ENCODE peak calls at places on chromosomes 4 and X, in seven cellular contexts. H is epithelial cell of esophagus, B is breast epithelium, V is endodermal cell, K is small intestine, C is H1, F is left ventricle myocardium inferior. R is an unnamed sample.

GRCh38 chr4:41346306-41347061 is 89.8 kb downstream of the UCHL1 start:
- DNase-seq in K (no peak), B (no peak), V (no peak), H (no peak), F (no peak), C (no peak), R (no peak)

GRCh38 chr4:163482197-163482596 is 8.6 kb upstream of the TKTL2 start:
- DNase-seq in C (no peak), B (no peak), K (no peak), F (no peak), V (no peak), H (no peak), R (no peak)

GRCh38 chrX:49184294-49185061 is 1.7 kb downstream of the PRICKLE3 start:
- DNase-seq in B (peak; percentile 90), F (peak; percentile 91), K (peak; percentile 93), V (peak; percentile 97), H (peak; percentile 93), C (peak; percentile 94), R (peak; percentile 52)

GRCh38 chrX:151981129-151981528 is 6.7 kb upstream of the GABRE start:
- DNase-seq in F (no peak), K (peak; percentile 19), V (no peak), B (no peak), C (no peak), H (peak; percentile 88), R (peak; percentile 53)

GRCh38 chr4:189525304-189525703 is 415.4 kb upstream of the FRG1 start:
- DNase-seq in H (no peak), K (no peak), F (no peak), B (no peak), V (no peak), C (no peak), R (no peak)

GRCh38 chrX:45381841-45382240 is 181.2 kb upstream of the DIPK2B start:
- DNase-seq in V (no peak), B (no peak), F (no peak), H (no peak), K (no peak), C (no peak), R (no peak)

GRCh38 chr4:134702374-134702773 is 500.8 kb upstream of the PABPC4L start:
- DNase-seq in V (no peak), F (no peak), K (no peak), C (no peak), B (no peak), H (no peak), R (no peak)

GRCh38 chr4:112145326-112145819 is at the start of gene FAM241A:
- DNase-seq in B (peak; percentile 84), V (peak; percentile 96), F (peak; percentile 89), C (peak; percentile 94), H (peak; percentile 86), K (peak; percentile 72), R (peak; percentile 49)

GRCh38 chrX:72021975-72022374 is 109.7 kb downstream of the RTL5 start:
- DNase-seq in H (no peak), K (peak; percentile 20), C (peak; percentile 56), V (peak; percentile 73), F (no peak), B (no peak), R (no peak)

GRCh38 chrX:73963682-73964081 is 340.3 kb upstream of the ZCCHC13 start:
- DNase-seq in H (no peak), K (no peak), F (peak; percentile 29), C (no peak), V (no peak), B (no peak), R (no peak)

GRCh38 chrX:48616575-48616974 is 19.3 kb downstream of the WDR13 start:
- DNase-seq in H (no peak), K (no peak), F (no peak), B (no peak), C (no peak), V (no peak), R (no peak)

GRCh38 chr4:4386736-4387392 is at the start of gene NSG1:
- DNase-seq in V (peak; percentile 80), C (peak; percentile 71), B (no peak), K (no peak), F (peak; percentile 29), H (peak; percentile 69), R (no peak)

GRCh38 chr4:26859762-26860156 is 882 bp upstream of the STIM2 start:
- DNase-seq in C (no peak), K (peak; percentile 37), H (peak; percentile 49), B (no peak), F (no peak), V (peak; percentile 53), R (no peak)

DNA sequence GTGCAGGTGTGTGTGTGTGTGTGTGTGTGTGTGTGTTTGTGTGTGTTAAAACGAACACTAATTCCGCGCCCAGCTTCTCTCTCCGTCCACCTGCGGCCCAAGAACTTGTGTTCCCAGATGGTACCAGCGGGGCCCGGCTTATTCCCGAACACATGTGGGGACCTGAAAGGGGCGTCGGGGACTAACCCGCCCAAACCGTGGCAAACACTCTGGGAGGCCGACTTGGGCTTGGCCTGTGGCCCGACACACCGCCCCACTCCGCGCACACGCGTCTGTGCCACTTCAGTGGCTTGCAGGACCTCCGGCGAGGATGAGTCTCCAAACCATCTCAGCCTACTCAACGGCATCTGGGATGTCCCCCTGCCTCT is 870 bp upstream of the HHIP start:
- DNase-seq in V (no peak), B (no peak), H (no peak), F (no peak), C (no peak), K (no peak), R (no peak)
- H3K4me3 ChIP-seq in V (no peak overlapping the region), B (peak overlapping the region; percentile 57), H (no peak overlapping the region), F (peak overlapping the region; percentile 65), C (peak overlapping the region; percentile 35), K (no peak overlapping the region), R (peak overlapping the region; percentile 62)

GRCh38 chr4:153294631-153295030 is 49.9 kb upstream of the MND1 start:
- DNase-seq in B (no peak), V (no peak), K (no peak), F (no peak), H (peak; percentile 91), C (no peak), R (no peak)
- H3K4me3 ChIP-seq in B (peak overlapping the region; percentile 49), V (no peak overlapping the region), K (no peak overlapping the region), F (no peak overlapping the region), H (no peak overlapping the region), C (no peak overlapping the region), R (no peak overlapping the region)

GRCh38 chrX:67546496-67547423 is 2.9 kb downstream of the AR start:
- DNase-seq in V (peak; percentile 54), B (no peak), F (no peak), C (peak; percentile 44), H (no peak), K (no peak), R (no peak)
- H3K4me3 ChIP-seq in V (peak overlapping the region; percentile 64), B (peak overlapping the region; percentile 54), F (peak overlapping the region; percentile 68), C (peak overlapping the region; percentile 57), H (no peak overlapping the region), K (no peak overlapping the region), R (peak overlapping the region; percentile 59)

DNA sequence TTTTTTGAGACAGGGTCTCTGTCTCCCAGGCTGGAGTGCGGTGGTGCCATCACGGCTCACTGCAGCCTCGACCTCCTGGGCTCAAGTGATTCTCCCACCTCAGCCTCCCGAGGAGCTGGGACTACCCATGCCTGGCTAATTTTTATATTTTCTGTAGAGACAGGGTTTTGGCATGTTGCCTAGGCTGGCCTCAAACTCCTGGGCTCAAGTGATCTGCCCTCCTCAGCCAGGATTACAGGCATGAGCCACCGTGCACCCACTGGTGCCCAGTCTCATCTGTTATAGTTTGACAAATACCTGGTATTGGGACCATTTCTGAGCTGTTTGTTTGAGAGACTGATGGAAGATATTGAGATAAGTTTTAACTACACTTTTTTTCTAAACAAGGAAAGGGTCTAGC is 57.5 kb upstream of the SMIM10 start:
- DNase-seq in V (no peak), K (no peak), C (no peak), H (no peak), F (no peak), B (no peak), R (no peak)
- H3K4me3 ChIP-seq in V (no peak overlapping the region), K (no peak overlapping the region), C (no peak overlapping the region), H (no peak overlapping the region), F (no peak overlapping the region), B (no peak overlapping the region), R (no peak overlapping the region)

DNA sequence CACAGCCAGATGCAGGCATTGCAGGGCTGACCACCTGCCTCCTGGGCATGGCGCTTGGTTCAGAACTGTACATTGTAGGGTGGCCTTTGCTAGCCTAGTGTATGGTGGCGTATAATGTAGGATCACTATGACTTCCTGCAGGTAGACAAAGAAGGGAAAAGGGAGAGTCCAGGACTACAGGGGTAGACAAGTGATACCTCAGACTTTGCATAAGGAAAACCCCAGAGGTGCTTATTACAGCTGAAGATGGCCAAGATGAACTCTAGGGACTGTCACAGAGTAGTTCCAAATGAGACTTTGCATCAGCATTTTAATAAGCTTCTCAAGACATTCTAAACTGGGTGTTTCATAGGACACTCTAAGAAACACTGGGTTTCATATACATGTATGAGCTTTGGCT is 116.4 kb upstream of the PUDP start:
- DNase-seq in C (no peak), F (no peak), K (no peak), H (no peak), V (no peak), B (no peak), R (no peak)
- H3K4me3 ChIP-seq in C (no peak overlapping the region), F (no peak overlapping the region), K (no peak overlapping the region), H (no peak overlapping the region), V (no peak overlapping the region), B (no peak overlapping the region), R (no peak overlapping the region)

GRCh38 chrX:115560211-115560977 is 580 bp upstream of the PLS3 start:
- DNase-seq in V (no peak), H (peak; percentile 85), B (no peak), C (no peak), F (no peak), K (peak; percentile 29), R (no peak)
- H3K4me3 ChIP-seq in V (peak overlapping the region; percentile 87), H (peak overlapping the region; percentile 68), B (peak overlapping the region; percentile 64), C (no peak overlapping the region), F (peak overlapping the region; percentile 83), K (no peak overlapping the region), R (peak overlapping the region; percentile 72)

GRCh38 chrX:134186362-134187121 is 50.4 kb upstream of the CCDC160 start:
- DNase-seq in K (peak; percentile 52), H (peak; percentile 15), B (no peak), C (no peak), F (no peak), V (no peak), R (no peak)
- H3K4me3 ChIP-seq in K (no peak overlapping the region), H (no peak overlapping the region), B (no peak overlapping the region), C (no peak overlapping the region), F (no peak overlapping the region), V (no peak overlapping the region), R (no peak overlapping the region)

GRCh38 chr4:123345924-123346300 is 50.7 kb upstream of the SPRY1 start:
- DNase-seq in K (no peak), H (no peak), B (no peak), F (no peak), C (no peak), V (no peak), R (no peak)
- H3K4me3 ChIP-seq in K (no peak overlapping the region), H (no peak overlapping the region), B (no peak overlapping the region), F (peak overlapping the region; percentile 2), C (no peak overlapping the region), V (no peak overlapping the region), R (no peak overlapping the region)

GRCh38 chr4:143515905-143516304 is 2.4 kb downstream of the SMARCA5 start:
- DNase-seq in C (no peak), K (no peak), F (no peak), V (no peak), H (no peak), B (no peak), R (no peak)
- H3K4me3 ChIP-seq in C (peak overlapping the region; percentile 4), K (no peak overlapping the region), F (peak overlapping the region; percentile 92), V (peak overlapping the region; percentile 99), H (peak overlapping the region; percentile 96), B (peak overlapping the region; percentile 10), R (peak overlapping the region; percentile 93)

GRCh38 chr4:68864438-68865177 is 48.8 kb downstream of the UGT2B10 start:
- DNase-seq in H (peak; percentile 83), F (no peak), K (peak; percentile 96), V (no peak), C (no peak), B (no peak), R (no peak)
- H3K4me3 ChIP-seq in H (no peak overlapping the region), F (no peak overlapping the region), K (no peak overlapping the region), V (no peak overlapping the region), C (no peak overlapping the region), B (no peak overlapping the region), R (no peak overlapping the region)